ENCODE peak calls at places on chromosomes 11 and 22, in five cellular contexts. M is cardiac fibroblast, I is heart left ventricle, D is foreskin fibroblast, W is pancreas. B is an unnamed sample.

GRCh38 chr11:62392944-62393628 is 25.7 kb upstream of the SCGB1A1 start:
- DNase-seq in D (no peak), W (no peak), I (no peak), M (no peak), B (no peak)

GRCh38 chr11:32890843-32891656 is 1.6 kb upstream of the QSER1 start:
- DNase-seq in D (no peak), M (no peak), W (no peak), I (no peak), B (no peak)

GRCh38 chr11:134727204-134727603 is 315.2 kb upstream of the B3GAT1 start:
- DNase-seq in D (no peak), M (no peak), I (no peak), W (no peak), B (no peak)

GRCh38 chr11:115316682-115317081 is 187.5 kb downstream of the CADM1 start:
- DNase-seq in D (no peak), I (no peak), W (no peak), M (no peak), B (no peak)

GRCh38 chr11:75371930-75372876 is 20.7 kb upstream of the ARRB1 start:
- DNase-seq in W (no peak), I (no peak), M (peak), D (peak), B (no peak)

GRCh38 chr11:113167599-113167998 is 146.8 kb upstream of the TTC12 start:
- DNase-seq in M (no peak), I (peak), W (no peak), D (no peak), B (no peak)

GRCh38 chr11:102347526-102348331 is 715 bp downstream of the BIRC2 start:
- DNase-seq in I (peak), D (no peak), W (no peak), M (peak), B (no peak)

GRCh38 chr11:110838808-110839207 is 126.6 kb upstream of the ARHGAP20 start:
- DNase-seq in M (no peak), W (no peak), D (no peak), I (no peak), B (no peak)

DNA sequence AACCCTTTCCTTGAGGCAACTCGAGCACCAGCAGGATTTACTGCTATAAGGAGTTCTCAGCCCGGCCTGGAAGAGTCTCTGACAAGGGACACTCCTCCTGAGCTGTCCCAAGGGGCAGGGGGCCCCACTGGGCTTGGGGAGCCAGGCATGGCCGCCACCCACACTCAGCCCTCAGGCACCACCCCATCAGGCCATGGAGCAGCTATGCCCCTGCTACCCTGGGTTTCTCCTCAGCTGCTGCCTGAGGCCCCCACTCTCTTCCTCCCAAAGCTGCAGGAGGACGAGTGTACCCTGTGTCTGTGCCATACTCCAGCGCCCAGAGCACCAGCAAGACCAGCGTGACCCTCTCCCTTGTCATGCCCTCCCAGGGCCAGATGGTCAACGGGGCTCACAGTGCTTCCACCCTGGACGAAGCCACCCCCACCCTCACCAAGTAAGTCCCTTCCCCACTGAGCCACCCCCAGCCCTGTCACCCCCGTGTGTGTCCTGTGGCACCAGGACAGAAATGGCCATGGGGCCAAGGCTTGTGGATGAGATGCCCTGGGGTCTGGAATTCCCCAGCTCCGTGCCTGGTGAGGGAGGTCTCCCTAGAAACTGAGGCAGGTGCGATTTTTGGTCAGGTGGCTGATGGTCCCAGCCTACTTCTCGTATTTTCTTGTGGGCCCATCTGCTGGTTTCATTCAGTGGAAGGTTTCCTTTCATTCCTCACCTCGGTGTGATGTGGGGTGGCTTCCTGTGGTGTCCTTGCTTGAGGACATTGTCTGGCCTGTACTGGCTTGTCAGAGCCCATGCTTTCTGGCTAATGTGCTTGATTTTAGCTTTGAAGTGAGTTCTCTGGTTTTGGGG is 28.4 kb downstream of the TAB1 start:
- DNase-seq in W (no peak), I (no peak), D (no peak), M (no peak), B (no peak)
- H3K4me3 ChIP-seq in W (no peak), I (no peak), D (no peak), M (no peak), B (no peak)

DNA sequence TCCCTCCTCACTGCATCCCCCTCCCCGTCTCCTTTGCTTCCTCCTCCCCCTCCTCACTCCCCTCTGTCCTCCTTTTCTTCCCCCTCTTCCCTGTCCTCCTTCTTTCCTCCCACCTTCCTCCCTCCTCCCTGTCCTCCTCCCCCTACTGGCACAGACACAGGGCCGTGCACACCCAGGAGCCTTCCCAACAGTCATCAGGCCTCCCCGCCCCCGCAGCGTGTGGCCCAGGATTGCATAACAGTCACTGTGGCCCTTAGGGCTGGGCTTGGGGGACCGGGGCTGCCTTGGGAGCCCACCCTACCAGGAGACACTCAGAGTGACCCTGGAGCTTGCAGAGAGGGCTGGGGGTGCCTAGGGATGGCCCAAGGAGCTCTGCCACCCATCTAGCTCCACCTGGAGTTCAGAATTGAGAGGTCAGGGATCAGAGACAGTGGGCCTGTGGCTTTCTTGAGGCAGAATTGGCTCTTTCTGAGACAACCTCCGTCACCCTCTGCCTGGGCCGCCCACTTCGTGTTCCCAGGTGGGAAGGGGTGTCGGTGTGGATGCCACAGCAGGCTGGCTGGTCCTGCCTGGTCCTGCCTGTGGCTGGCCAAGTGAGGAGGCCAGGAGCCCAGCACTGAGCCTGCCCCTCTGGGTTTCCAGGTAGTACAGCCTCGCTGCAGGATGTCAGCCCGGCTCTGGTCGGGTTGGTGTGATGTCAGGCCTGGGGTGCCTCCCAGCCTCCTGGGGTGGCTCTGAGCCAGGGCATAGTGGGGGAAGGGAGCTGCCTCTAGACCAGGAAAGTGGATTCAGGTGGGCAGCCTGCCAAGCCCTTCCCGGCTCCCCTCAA is 1.6 kb downstream of the SPI1 start:
- DNase-seq in W (no peak), I (no peak), D (no peak), M (no peak), B (no peak)
- TF ChIP-seq CTCF in W (no peak), I (no peak), D (no peak), M (no peak), B (no peak)

GRCh38 chr11:31804439-31805036 is 6.6 kb downstream of the PAX6 start:
- DNase-seq in W (no peak), M (no peak), D (no peak), I (no peak), B (no peak)

GRCh38 chr11:31806186-31806943 is 4.8 kb downstream of the PAX6 start:
- DNase-seq in I (no peak), D (no peak), W (no peak), M (no peak), B (no peak)

GRCh38 chr11:31805037-31805628 is 6.0 kb downstream of the PAX6 start:
- DNase-seq in D (no peak), M (no peak), W (no peak), I (no peak), B (no peak)

GRCh38 chr11:31806944-31807790 is 4.0 kb downstream of the PAX6 start:
- DNase-seq in W (no peak), M (no peak), D (no peak), I (no peak), B (no peak)

DNA sequence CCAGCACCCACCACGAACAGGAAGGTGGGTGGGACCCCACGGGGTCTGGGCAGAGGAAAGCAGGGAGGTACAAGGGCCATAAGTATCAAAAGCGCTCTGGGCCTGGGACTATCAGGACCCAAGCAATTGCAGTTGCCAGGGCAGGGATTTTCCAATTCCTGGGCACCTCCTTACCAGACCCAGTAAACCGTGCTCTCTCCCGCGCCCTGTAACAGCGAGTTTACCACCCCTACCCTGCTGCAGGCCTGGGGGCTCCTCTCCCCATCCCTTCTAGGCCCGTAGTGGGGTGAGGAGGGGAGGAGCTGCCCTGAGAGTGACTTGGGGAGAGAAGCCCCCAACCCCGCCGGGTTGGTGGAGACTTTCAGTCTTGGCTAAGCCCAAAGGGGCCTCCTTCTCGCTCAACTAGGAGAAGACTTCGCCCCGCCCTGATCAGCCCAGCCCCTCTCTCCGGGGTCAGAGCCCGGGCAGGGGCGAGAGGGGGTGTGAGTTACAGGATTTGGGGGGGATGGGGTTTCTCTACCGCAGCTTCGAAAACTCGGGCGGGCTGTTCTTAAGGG is 5.4 kb downstream of the PAX6 start:
- DNase-seq in M (no peak), D (no peak), W (no peak), I (no peak), B (no peak)
- H3K4me3 ChIP-seq in M (no peak), D (no peak), W (peak), I (no peak), B (no peak)

DNA sequence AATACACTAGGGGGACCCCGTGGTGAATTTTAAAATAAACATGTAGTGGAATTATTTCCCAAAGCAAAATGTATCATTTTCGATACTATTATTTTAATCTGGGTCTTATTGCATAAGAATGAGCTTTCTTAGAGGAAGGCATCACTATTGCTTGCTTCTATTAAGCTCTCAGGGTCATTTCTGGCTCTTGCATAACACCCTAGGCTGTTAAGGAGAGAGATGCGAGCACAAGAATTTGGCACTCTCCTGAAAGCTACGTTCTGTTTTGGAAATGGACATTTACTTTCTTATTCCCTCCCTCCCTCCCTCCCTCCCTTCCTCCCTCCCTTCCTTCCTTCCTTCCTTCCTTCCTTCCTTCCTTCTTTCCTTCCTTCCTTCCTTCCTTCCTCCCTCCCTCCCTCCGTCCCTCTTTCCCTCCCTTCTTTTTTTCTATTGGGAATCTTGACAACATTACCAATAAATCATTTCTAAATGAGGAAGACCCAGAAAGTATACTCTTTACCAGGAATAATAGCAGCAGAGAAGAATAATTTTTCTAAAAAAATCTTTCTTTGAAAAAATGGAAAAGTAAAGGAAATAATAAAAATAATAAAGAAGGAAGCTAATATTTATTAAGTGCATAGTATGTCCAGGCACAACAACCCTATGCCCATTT is 83.6 kb upstream of the BDNF start:
- DNase-seq in W (no peak), I (no peak), M (peak), D (no peak), B (peak)
- TF ChIP-seq CTCF in W (no peak), I (no peak), M (no peak), D (no peak), B (no peak)

GRCh38 chr11:122113836-122114235 is 2.2 kb downstream of the BLID start:
- DNase-seq in M (peak), I (no peak), D (no peak), W (no peak), B (no peak)
- H3K4me3 ChIP-seq in M (no peak), I (no peak), D (no peak), W (no peak), B (no peak)

GRCh38 chr11:90380206-90380605 is 157.4 kb upstream of the CHORDC1 start:
- DNase-seq in M (no peak), W (no peak), I (no peak), D (no peak), B (no peak)
- TF ChIP-seq CTCF in M (no peak), W (no peak), I (no peak), D (no peak), B (no peak)

GRCh38 chr11:68312117-68312779 is at the start of gene LRP5:
- DNase-seq in I (peak), W (peak), M (peak), D (no peak), B (no peak)

GRCh38 chr11:68314886-68315580 is 2.6 kb downstream of the LRP5 start:
- DNase-seq in M (peak), D (no peak), I (peak), W (peak), B (no peak)

GRCh38 chr11:68314203-68314885 is 2.0 kb downstream of the LRP5 start:
- DNase-seq in I (peak), M (no peak), W (no peak), D (no peak), B (no peak)

GRCh38 chr11:68312780-68313573 is 586 bp downstream of the LRP5 start:
- DNase-seq in I (no peak), M (no peak), W (peak), D (no peak), B (no peak)

GRCh38 chr11:68313574-68314202 is 1.3 kb downstream of the LRP5 start:
- DNase-seq in I (peak), W (peak), D (no peak), M (no peak), B (no peak)
- H3K4me3 ChIP-seq in I (peak), W (peak), D (peak), M (peak), B (peak)

GRCh38 chr22:35043251-35043931 is 22.6 kb upstream of the ISX start:
- DNase-seq in I (no peak), D (no peak), W (no peak), M (no peak), B (no peak)
- TF ChIP-seq CTCF in I (no peak), D (peak), W (no peak), M (no peak), B (no peak)

B was measured in AG09309.